ENCODE peak calls at places on chromosomes 5 and 9, in nine cellular contexts. I, B, L, Y, U, X, K, Z and G are unnamed samples.
A peak's percentile ranks its signal among the peaks of the same experiment; 100 is the strongest.

GRCh38 chr9:83199240-83199639 is 136.3 kb upstream of the RASEF start:
- DNase-seq in Z (peak; percentile 65), L (no peak), K (peak; percentile 55), X (peak; percentile 73), Y (peak; percentile 50), B (peak; percentile 43), U (no peak), I (peak; percentile 45), G (no peak)

GRCh38 chr5:94849821-94850736 is 231.6 kb downstream of the SLF1 start:
- DNase-seq in U (no peak), I (no peak), X (no peak), B (no peak), Y (no peak), K (peak; percentile 8), Z (peak; percentile 40), L (no peak), G (no peak)

GRCh38 chr5:179906294-179906794 is 1.4 kb downstream of the TBC1D9B start:
- DNase-seq in L (no peak), Z (no peak), X (no peak), I (no peak), Y (no peak), U (no peak), B (no peak), K (no peak), G (no peak)

GRCh38 chr5:133811168-133811567 is 157.3 kb downstream of the C5orf15 start:
- DNase-seq in Y (no peak), L (no peak), Z (no peak), K (no peak), X (no peak), I (no peak), U (no peak), B (no peak), G (no peak)

GRCh38 chr9:3768698-3769458 is 243.1 kb upstream of the RFX3 start:
- DNase-seq in I (no peak), X (peak; percentile 9), U (no peak), B (peak; percentile 21), L (peak; percentile 52), K (no peak), Y (no peak), Z (no peak), G (no peak)

GRCh38 chr5:135100431-135100830 is 66.4 kb upstream of the PITX1 start:
- DNase-seq in I (no peak), X (no peak), L (no peak), B (no peak), U (no peak), Y (no peak), K (no peak), Z (no peak), G (no peak)

GRCh38 chr5:35771321-35771720 is 85.4 kb upstream of the IL7R start:
- DNase-seq in K (no peak), Z (no peak), X (no peak), L (no peak), Y (no peak), U (no peak), B (no peak), I (no peak), G (no peak)

GRCh38 chr9:18071651-18072060 is 402.3 kb upstream of the ADAMTSL1 start:
- DNase-seq in Z (no peak), K (no peak), B (no peak), U (no peak), X (no peak), I (no peak), L (peak; percentile 31), Y (no peak), G (no peak)

GRCh38 chr9:121288874-121289553 is 21.1 kb downstream of the GSN start:
- DNase-seq in I (peak; percentile 82), K (no peak), Z (peak; percentile 72), U (peak; percentile 67), B (peak; percentile 53), Y (peak; percentile 82), X (peak; percentile 58), L (peak; percentile 89), G (peak; percentile 94)
- TF ChIP-seq POLR2A in I (no peak), K (no peak), Z (no peak), U (peak; percentile 23), B (no peak), Y (no peak), X (peak; percentile 43), L (peak; percentile 48), G (no peak)

GRCh38 chr5:100901851-100902341 is 1.2 kb downstream of the ST8SIA4 start:
- DNase-seq in U (no peak), X (peak; percentile 18), L (no peak), Z (peak; percentile 86), Y (peak; percentile 20), K (no peak), I (peak; percentile 60), B (peak; percentile 50), G (peak; percentile 60)
- TF ChIP-seq POLR2A in U (no peak), X (peak; percentile 8), L (no peak), Z (no peak), Y (no peak), K (no peak), I (no peak), B (no peak), G (no peak)

DNA sequence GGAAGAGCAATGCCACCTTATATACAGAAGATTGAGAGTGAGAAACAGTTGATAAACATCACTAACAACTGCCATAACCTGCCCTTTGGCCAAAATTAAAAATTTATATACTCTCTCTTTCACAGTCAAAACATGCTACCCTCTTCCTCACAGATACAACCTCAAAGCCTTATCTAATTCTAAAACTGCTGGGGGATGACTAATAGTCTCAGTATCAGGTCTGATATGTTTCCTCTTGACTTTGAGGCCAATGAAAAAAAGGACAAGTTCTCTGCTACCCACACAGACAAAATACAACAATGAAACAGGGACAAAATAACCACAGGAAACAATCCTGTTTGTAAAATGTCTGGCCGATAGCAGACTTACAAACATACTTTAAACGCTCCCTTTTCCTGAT is 485.6 kb upstream of the NUDT12 start:
- DNase-seq in K (no peak), Y (no peak), U (no peak), L (no peak), I (no peak), X (no peak), B (no peak), Z (no peak), G (no peak)
- TF ChIP-seq POLR2A in K (no peak), Y (no peak), U (no peak), L (no peak), I (no peak), X (no peak), B (no peak), Z (no peak), G (no peak)

DNA sequence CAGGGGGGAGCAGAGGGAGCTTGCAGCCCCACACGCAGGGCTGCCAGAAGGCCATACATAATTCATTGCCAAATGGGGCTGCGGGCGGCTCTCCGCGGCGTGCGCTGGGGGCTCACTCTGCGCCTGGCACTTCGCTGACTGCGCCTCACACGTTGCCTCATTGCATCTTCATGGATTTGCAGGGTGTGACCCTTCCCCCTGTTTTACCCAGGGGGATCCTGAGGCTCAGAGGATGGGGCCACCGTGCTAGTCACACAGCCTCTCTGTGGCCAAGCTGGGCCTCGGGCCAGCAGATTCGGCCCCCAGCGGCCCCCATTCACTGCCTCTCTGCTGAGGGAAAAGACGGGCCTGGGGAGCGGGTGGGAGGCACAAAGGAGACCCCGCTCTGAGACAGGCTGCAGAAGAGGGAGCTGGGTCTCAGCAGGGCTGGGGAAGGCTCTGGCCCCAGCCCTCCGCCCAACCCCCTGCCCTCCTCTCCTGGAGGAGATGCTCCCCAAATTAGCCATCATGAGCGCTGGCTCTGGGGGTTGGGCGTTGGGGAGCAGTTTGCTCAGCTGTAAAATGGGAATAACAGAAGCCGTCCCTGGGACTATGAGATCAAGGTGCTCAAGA is 115.5 kb downstream of the C9orf50 start:
- DNase-seq in B (no peak), I (no peak), X (no peak), Z (no peak), K (no peak), L (no peak), Y (no peak), U (no peak), G (no peak)
- TF ChIP-seq POLR2A in B (no peak), I (no peak), X (no peak), Z (no peak), K (no peak), L (no peak), Y (no peak), U (no peak), G (no peak)

GRCh38 chr5:151079838-151080619 is 805 bp downstream of the TNIP1 start:
- DNase-seq in Z (peak; percentile 79), Y (no peak), I (no peak), X (no peak), U (no peak), K (peak; percentile 54), L (no peak), B (no peak), G (no peak)

GRCh38 chr5:151082976-151083651 is 2.3 kb upstream of the TNIP1 start:
- DNase-seq in I (no peak), Z (no peak), X (no peak), L (no peak), B (no peak), U (peak; percentile 75), Y (no peak), K (peak; percentile 73), G (no peak)

GRCh38 chr5:151080620-151081425 is at the start of gene TNIP1:
- DNase-seq in Y (peak; percentile 95), Z (peak; percentile 92), L (peak; percentile 96), I (peak; percentile 96), X (peak; percentile 94), K (peak; percentile 88), U (peak; percentile 98), B (peak; percentile 82), G (peak; percentile 97)

GRCh38 chr5:151082274-151082902 is 1.6 kb upstream of the TNIP1 start:
- DNase-seq in K (peak; percentile 73), Y (no peak), I (no peak), U (peak; percentile 63), L (no peak), X (no peak), Z (no peak), B (no peak), G (no peak)

DNA sequence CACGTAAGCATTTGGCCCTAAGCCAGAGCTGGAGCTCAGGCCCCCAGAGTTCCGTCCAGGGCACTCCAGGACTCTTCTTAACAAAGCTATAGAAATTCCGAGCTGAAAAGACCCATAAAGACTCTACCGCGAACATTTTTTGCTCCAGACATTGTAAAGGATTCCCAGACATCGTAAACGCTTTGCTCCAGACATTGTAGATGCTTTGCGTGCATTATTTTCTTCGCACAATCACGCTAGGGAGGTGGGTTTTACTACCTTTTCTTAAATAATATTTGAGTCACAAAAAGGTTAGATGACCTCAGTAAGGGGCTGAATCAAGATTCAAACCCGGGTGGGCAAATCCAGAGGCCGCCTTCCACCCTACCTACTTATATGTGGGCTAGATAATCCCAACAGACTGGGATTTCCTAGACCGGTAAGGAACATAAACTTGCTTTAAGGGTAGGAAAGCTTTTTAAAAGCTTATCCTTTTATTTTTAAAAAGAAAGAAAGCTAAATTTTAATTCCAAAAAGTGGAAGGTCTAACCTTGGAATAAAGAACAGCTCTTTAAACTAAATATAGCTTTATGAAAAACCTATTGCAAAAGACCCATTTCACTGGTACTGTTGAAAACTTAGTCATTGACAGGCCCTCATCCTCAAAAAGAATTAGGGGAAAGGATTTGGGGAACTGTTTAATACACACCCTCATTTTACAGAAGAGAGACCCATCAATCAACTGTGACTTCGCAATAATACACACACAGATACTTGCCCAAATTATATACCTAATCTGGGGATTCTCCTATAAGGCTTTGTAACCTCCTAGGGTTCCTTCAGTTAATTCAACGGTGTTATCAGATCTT is 816 bp upstream of the TNIP1 start:
- DNase-seq in L (no peak), U (no peak), Z (no peak), B (peak; percentile 65), X (no peak), K (no peak), I (no peak), Y (no peak), G (no peak)
- TF ChIP-seq POLR2A in L (no peak), U (no peak), Z (no peak), B (no peak), X (no peak), K (no peak), I (no peak), Y (no peak), G (no peak)

GRCh38 chr9:101486693-101487442 is 46.8 kb upstream of the RNF20 start:
- DNase-seq in L (peak; percentile 68), K (peak; percentile 73), I (peak; percentile 45), Z (peak; percentile 6), Y (peak; percentile 83), B (no peak), U (peak; percentile 84), X (peak; percentile 75), G (peak; percentile 67)
- TF ChIP-seq POLR2A in L (no peak), K (peak; percentile 62), I (no peak), Z (no peak), Y (peak; percentile 79), B (no peak), U (peak; percentile 62), X (peak; percentile 88), G (no peak)